ENCODE peak calls at places on chromosomes 11 and 22, in nine cellular contexts. J, H, N, D, S, K, W, O and E are unnamed samples.

GRCh38 chr11:74255741-74256369 is 55.6 kb downstream of the P4HA3 start:
- DNase-seq in N (peak; percentile 36), O (peak; percentile 75), D (peak; percentile 74), H (peak; percentile 68), S (peak; percentile 8), W (peak; percentile 59), K (peak; percentile 11), J (peak; percentile 41), E (no peak)

GRCh38 chr22:22235564-22235963 is 9.0 kb upstream of the VPREB1 start:
- DNase-seq in O (no peak), H (peak; percentile 24), W (peak; percentile 1), S (peak; percentile 4), K (no peak), D (no peak), N (no peak), J (peak; percentile 49), E (no peak)

GRCh38 chr11:57674251-57674650 is 6.3 kb downstream of the ZDHHC5 start:
- DNase-seq in S (no peak), O (no peak), J (no peak), H (no peak), N (no peak), W (no peak), K (no peak), D (no peak), E (no peak)

GRCh38 chr22:36409067-36409466 is 21.3 kb upstream of the MYH9 start:
- DNase-seq in H (no peak), S (no peak), N (no peak), O (no peak), W (no peak), K (no peak), J (no peak), D (no peak), E (no peak)

GRCh38 chr11:121488145-121488544 is 35.4 kb upstream of the SORL1-AS1 start:
- DNase-seq in O (no peak), N (no peak), S (no peak), H (no peak), W (no peak), J (no peak), D (no peak), K (no peak), E (no peak)

GRCh38 chr11:34483475-34483874 is 30.1 kb downstream of the ELF5 start:
- DNase-seq in N (no peak), O (no peak), W (no peak), K (no peak), D (no peak), H (no peak), J (no peak), S (no peak), E (no peak)

GRCh38 chr11:66889974-66890373 is 33.1 kb downstream of the LRFN4 start:
- DNase-seq in K (no peak), W (no peak), O (no peak), J (no peak), D (no peak), H (peak; percentile 61), N (no peak), S (no peak), E (no peak)

GRCh38 chr11:15775051-15775541 is 581.2 kb downstream of the SOX6 start:
- DNase-seq in J (no peak), K (no peak), N (peak; percentile 16), S (no peak), W (no peak), O (no peak), D (peak; percentile 33), H (no peak), E (no peak)

GRCh38 chr11:36793542-36793926 is 195.5 kb upstream of the RAG2 start:
- DNase-seq in N (no peak), K (no peak), H (no peak), D (no peak), S (no peak), W (no peak), J (no peak), O (no peak), E (no peak)

GRCh38 chr11:123797065-123797940 is 8.8 kb downstream of the OR6M1 start:
- DNase-seq in S (no peak), N (no peak), W (no peak), K (no peak), D (no peak), J (no peak), O (peak; percentile 76), H (no peak), E (no peak)

GRCh38 chr11:104661481-104661880 is 236.8 kb downstream of the CASP12 start:
- DNase-seq in D (no peak), N (no peak), S (no peak), K (no peak), W (no peak), O (no peak), J (no peak), H (no peak), E (no peak)

GRCh38 chr22:22865311-22866072 is 22.1 kb upstream of the IGLL5 start:
- DNase-seq in S (no peak), K (no peak), O (no peak), N (no peak), J (no peak), H (no peak), W (no peak), D (no peak), E (no peak)

GRCh38 chr22:40498454-40499186 is 128.2 kb downstream of the SGSM3 start:
- DNase-seq in H (peak; percentile 96), S (no peak), D (peak; percentile 92), O (no peak), J (no peak), K (no peak), N (no peak), W (peak; percentile 94), E (no peak)

GRCh38 chr11:133835258-133836075 is 9.8 kb downstream of the SPATA19 start:
- DNase-seq in H (peak; percentile 61), W (peak; percentile 63), K (peak; percentile 28), J (peak; percentile 52), S (no peak), O (peak; percentile 80), N (peak; percentile 42), D (peak; percentile 29), E (no peak)

GRCh38 chr22:42338502-42338901 is 68.0 kb upstream of the TCF20 start:
- DNase-seq in H (no peak), S (peak; percentile 47), J (no peak), N (no peak), D (no peak), W (no peak), O (no peak), K (no peak), E (no peak)

GRCh38 chr11:69598147-69598546 is 42.8 kb upstream of the CCND1 start:
- DNase-seq in H (no peak), J (no peak), O (no peak), W (peak; percentile 18), D (no peak), S (no peak), N (no peak), K (no peak), E (no peak)

GRCh38 chr11:64605248-64605560 is 14.2 kb downstream of the SLC22A12 start:
- DNase-seq in H (no peak), S (no peak), D (no peak), O (no peak), N (no peak), W (no peak), K (no peak), J (no peak), E (no peak)